ENCODE peak calls at places on chromosomes 1 and 21, in seven cellular contexts. S, H, V, A, Q, J and Z are unnamed samples. For H3K9me3, the result is how much of the 10 kb centered on the place peaks cover.

GRCh38 chr1:203557390-203557789 is 63.4 kb downstream of the OPTC start:
- DNase-seq in S (no peak), H (peak), V (peak), A (peak), Q (no peak), J (peak), Z (no peak)

GRCh38 chr1:77834771-77835334 is 53.6 kb upstream of the NEXN start:
- DNase-seq in S (no peak), H (no peak), V (peak), A (peak), Q (no peak), J (peak), Z (no peak)

GRCh38 chr1:172423336-172423735 is 2.9 kb downstream of the C1orf105 start:
- DNase-seq in S (no peak), H (no peak), V (no peak), A (no peak), Q (no peak), J (no peak), Z (no peak)

GRCh38 chr1:26302733-26303405 is 3.6 kb downstream of the UBXN11 start:
- DNase-seq in S (no peak), H (no peak), V (peak), A (no peak), Q (no peak), J (peak), Z (no peak)

GRCh38 chr1:203592156-203592555 is 34.5 kb upstream of the ATP2B4 start:
- DNase-seq in S (no peak), H (peak), V (no peak), A (no peak), Q (no peak), J (peak), Z (no peak)

GRCh38 chr1:116230712-116231111 is 119.5 kb downstream of the MAB21L3 start:
- DNase-seq in S (peak), H (no peak), V (no peak), A (no peak), Q (no peak), J (no peak), Z (no peak)

GRCh38 chr1:41616563-41616962 is 132.1 kb upstream of the EDN2 start:
- DNase-seq in S (no peak), H (no peak), V (no peak), A (no peak), Q (no peak), J (no peak), Z (no peak)

GRCh38 chr21:33451634-33452071 is 28.1 kb downstream of the TMEM50B start:
- DNase-seq in S (no peak), H (no peak), V (peak), A (no peak), Q (peak), J (peak), Z (no peak)

GRCh38 chr21:21151231-21151630 is 153.0 kb downstream of the NCAM2 start:
- DNase-seq in S (no peak), H (no peak), V (no peak), A (no peak), Q (no peak), J (no peak), Z (no peak)
- H3K9me3 ChIP-seq in S (under half), H (under half), V (under half), A (under half), Q (under half), J (under half), Z (under half)

GRCh38 chr1:162632234-162632666 is at the start of gene DDR2:
- DNase-seq in S (no peak), H (peak), V (peak), A (peak), Q (peak), J (peak), Z (no peak)
- H3K4me3 ChIP-seq in S (no peak), H (peak), V (peak), A (peak), Q (peak), J (peak), Z (no peak)

DNA sequence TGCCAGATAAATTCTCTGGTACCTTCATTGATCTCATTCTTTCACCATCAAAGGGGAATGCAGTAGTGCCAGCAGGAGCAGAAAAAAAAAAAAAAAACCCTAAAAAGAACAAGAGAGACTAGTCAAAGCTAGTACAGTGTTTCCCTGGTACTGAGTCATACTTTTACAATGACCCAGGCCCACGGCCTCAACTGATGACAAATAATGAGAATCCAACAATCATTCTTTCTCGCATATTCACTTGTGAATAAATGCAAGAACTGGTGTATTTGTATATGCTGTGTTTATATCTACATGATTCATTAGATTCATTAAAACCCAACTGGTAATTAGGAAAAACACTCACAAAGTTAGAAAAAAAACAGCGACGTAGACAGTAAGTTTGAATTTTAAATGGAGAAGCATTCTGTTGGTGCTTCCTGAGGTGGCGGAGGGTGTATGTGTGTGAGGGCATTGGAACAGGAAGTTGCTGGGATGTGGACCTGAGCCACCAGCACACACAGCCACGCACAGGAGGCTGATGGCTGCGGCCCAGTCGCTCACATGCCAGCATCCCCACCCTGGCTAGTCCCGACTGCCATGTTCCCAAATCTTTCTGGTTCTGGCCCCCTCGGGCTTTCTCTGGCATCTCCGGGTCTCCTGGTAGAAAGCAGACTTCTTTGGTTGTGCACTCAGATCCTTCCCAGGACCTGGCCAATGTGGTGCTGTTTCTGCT is 121.5 kb upstream of the IRF2BP2 start:
- DNase-seq in S (peak), H (peak), V (peak), A (no peak), Q (no peak), J (peak), Z (no peak)
- H3K27ac ChIP-seq in S (peak), H (no peak), V (peak), A (no peak), Q (peak), J (no peak), Z (peak)

GRCh38 chr21:30793581-30794314 is 19.3 kb downstream of the KRTAP8-1 start:
- DNase-seq in S (no peak), H (no peak), V (no peak), A (no peak), Q (no peak), J (no peak), Z (no peak)
- H3K9me3 ChIP-seq in S (under half), H (under half), V (under half), A (under half), Q (under half), J (under half), Z (under half)

DNA sequence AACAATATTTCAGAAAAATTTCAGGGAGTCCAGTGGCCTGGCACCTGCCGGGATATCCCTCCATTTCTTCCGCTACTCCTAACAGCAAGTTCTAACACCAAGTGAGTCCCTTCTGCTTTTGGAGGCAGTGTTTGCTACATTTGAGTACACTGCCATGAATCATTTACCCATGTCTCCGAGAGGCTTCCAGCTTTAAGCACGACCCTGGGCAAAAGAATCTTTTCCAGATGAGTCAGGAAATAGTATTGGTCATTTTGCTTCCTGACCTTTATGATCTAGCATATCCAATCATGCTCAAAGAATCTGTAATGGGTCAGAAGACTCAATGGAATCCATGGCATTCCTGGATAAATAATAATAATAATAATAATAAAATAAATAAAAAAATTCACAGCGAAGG is 60.7 kb upstream of the FMN2 start:
- DNase-seq in S (no peak), H (no peak), V (peak), A (no peak), Q (no peak), J (peak), Z (no peak)
- H3K4me3 ChIP-seq in S (no peak), H (no peak), V (no peak), A (no peak), Q (no peak), J (no peak), Z (no peak)

DNA sequence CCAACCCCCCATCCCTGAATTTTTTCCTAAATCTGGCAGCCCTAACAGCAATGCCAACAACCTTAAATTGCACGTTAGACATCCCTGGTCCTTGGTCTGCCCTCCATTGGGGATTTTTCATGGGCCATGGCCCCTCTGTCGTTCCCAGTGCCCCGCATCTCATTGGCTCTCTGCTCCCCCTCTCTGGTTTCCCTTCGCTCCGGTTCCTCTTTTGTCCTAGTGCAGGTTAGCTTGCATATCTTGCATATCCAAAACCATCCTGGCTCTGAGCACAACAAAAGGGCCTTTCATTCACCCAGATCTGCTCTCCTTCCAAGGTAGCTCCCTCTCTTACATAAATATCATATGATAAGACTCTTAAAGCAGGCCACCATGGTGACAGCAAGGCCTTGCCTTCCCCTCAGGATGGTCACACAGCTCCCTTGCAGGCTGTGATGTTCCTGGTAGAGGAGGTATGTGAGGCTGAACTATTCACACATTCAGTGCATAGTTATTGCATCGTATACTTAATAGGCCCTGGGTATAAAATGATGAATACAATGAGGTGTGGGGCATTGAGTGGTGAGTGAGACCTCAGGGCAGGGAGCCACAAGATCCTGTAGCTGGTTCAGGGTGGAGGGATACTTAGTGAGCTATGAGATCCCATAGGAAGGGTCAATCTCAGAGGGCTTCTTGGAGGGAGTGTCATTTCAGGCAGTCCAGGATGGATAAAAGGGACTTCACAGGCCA is 45.2 kb downstream of the TENT5C start:
- DNase-seq in S (no peak), H (no peak), V (no peak), A (no peak), Q (no peak), J (no peak), Z (no peak)
- H3K27ac ChIP-seq in S (peak), H (no peak), V (no peak), A (no peak), Q (no peak), J (no peak), Z (no peak)

DNA sequence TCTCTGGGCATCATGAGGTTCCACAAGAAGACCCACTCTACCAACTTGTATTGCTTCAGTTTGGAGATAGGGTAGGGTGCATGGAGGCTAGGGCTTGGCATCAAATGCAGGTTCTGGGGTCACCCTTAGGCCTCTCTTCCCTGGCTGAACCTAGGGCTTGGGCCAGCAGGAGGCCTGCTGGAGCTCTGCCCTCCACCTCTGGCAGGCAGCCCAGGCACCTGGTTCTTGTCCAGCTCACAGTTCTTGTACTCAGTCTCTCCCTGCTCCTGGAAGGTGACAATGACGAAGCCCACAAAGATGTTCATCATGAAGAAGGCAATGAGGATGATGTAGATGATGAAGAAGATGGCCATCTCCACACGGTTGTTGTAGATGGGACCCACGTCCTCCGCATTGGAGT is 37.5 kb upstream of the KIF21B start:
- DNase-seq in S (no peak), H (no peak), V (no peak), A (no peak), Q (peak), J (no peak), Z (no peak)
- H3K9me3 ChIP-seq in S (under half), H (under half), V (under half), A (under half), Q (under half), J (under half), Z (under half)